ENCODE peak calls at places on chromosomes 4 and X, in four cellular contexts. B is brain microvascular endothelial cell, O is heart right ventricle, H is GM13977. C is an unnamed sample.

GRCh38 chr4:140756292-140757219 is at the start of gene TBC1D9:
- DNase-seq in B (peak; percentile 69), O (peak; percentile 93), H (peak; percentile 39), C (peak; percentile 49)

GRCh38 chrX:106903856-106904528 is 851 bp upstream of the RIPPLY1 start:
- DNase-seq in B (no peak), O (no peak), H (no peak), C (no peak)

GRCh38 chrX:10983526-10983925 is 127.6 kb upstream of the HCCS start:
- DNase-seq in B (no peak), O (no peak), H (no peak), C (no peak)

GRCh38 chr4:152100378-152101201 is 339.8 kb upstream of the GATB start:
- DNase-seq in B (no peak), O (no peak), H (no peak), C (no peak)

GRCh38 chr4:80201326-80202151 is 4.2 kb downstream of the PRDM8 start:
- DNase-seq in B (no peak), O (peak; percentile 61), H (no peak), C (peak; percentile 62)

GRCh38 chrX:100622989-100623388 is 13.6 kb downstream of the TSPAN6 start:
- DNase-seq in B (no peak), O (no peak), H (no peak), C (no peak)

GRCh38 chrX:20595928-20596550 is 329.3 kb upstream of the RPS6KA3 start:
- DNase-seq in B (no peak), O (no peak), H (no peak), C (no peak)

GRCh38 chrX:66012094-66012534 is 27.8 kb downstream of the VSIG4 start:
- DNase-seq in B (no peak), O (no peak), H (no peak), C (no peak)

GRCh38 chrX:39442332-39442731 is 641.1 kb downstream of the MID1IP1 start:
- DNase-seq in B (no peak), O (no peak), H (no peak), C (no peak)

GRCh38 chr4:112897548-112897947 is 151.9 kb upstream of the ANK2 start:
- DNase-seq in B (no peak), O (no peak), H (no peak), C (no peak)

GRCh38 chr4:13298655-13299054 is 185.5 kb downstream of the RAB28 start:
- DNase-seq in B (no peak), O (no peak), H (no peak), C (no peak)

GRCh38 chr4:16844796-16845586 is 53.5 kb downstream of the LDB2 start:
- DNase-seq in B (no peak), O (no peak), H (no peak), C (peak; percentile 3)

GRCh38 chrX:107940095-107940494 is 42.1 kb downstream of the TEX13B start:
- DNase-seq in B (no peak), O (no peak), H (no peak), C (no peak)

GRCh38 chr4:150479665-150480064 is 102.3 kb upstream of the MAB21L2 start:
- DNase-seq in B (no peak), O (no peak), H (no peak), C (no peak)

GRCh38 chrX:69297521-69297920 is 132.3 kb upstream of the PJA1 start:
- DNase-seq in B (no peak), O (no peak), H (no peak), C (no peak)

GRCh38 chr4:30720021-30720655 is at the start of gene PCDH7:
- DNase-seq in B (peak; percentile 28), O (peak; percentile 24), H (peak; percentile 50), C (peak; percentile 11)

GRCh38 chrX:136048446-136048845 is 63.2 kb downstream of the SLC9A6 start:
- DNase-seq in B (no peak), O (no peak), H (no peak), C (no peak)

GRCh38 chr4:182338731-182339130 is 95.5 kb downstream of the TENM3 start:
- DNase-seq in B (no peak), O (no peak), H (no peak), C (peak; percentile 55)

GRCh38 chr4:164731827-164732474 is 22.0 kb upstream of the SMIM31 start:
- DNase-seq in B (peak; percentile 49), O (peak; percentile 11), H (peak; percentile 51), C (peak; percentile 25)

GRCh38 chrX:117895418-117895817 is 221.2 kb downstream of the KLHL13 start:
- DNase-seq in B (no peak), O (no peak), H (no peak), C (no peak)

GRCh38 chr4:113878718-113879117 is 100.7 kb downstream of the ARSJ start:
- DNase-seq in B (peak; percentile 28), O (no peak), H (no peak), C (no peak)

GRCh38 chr4:68336530-68336929 is 13.4 kb downstream of the YTHDC1 start:
- DNase-seq in B (no peak), O (no peak), H (no peak), C (no peak)

GRCh38 chrX:38561126-38561868 is at the start of gene TSPAN7:
- DNase-seq in B (peak; percentile 42), O (peak; percentile 82), H (peak; percentile 70), C (peak; percentile 0)

GRCh38 chr4:53043900-53044650 is 182.0 kb downstream of the RASL11B start:
- DNase-seq in B (no peak), O (no peak), H (no peak), C (no peak)

DNA sequence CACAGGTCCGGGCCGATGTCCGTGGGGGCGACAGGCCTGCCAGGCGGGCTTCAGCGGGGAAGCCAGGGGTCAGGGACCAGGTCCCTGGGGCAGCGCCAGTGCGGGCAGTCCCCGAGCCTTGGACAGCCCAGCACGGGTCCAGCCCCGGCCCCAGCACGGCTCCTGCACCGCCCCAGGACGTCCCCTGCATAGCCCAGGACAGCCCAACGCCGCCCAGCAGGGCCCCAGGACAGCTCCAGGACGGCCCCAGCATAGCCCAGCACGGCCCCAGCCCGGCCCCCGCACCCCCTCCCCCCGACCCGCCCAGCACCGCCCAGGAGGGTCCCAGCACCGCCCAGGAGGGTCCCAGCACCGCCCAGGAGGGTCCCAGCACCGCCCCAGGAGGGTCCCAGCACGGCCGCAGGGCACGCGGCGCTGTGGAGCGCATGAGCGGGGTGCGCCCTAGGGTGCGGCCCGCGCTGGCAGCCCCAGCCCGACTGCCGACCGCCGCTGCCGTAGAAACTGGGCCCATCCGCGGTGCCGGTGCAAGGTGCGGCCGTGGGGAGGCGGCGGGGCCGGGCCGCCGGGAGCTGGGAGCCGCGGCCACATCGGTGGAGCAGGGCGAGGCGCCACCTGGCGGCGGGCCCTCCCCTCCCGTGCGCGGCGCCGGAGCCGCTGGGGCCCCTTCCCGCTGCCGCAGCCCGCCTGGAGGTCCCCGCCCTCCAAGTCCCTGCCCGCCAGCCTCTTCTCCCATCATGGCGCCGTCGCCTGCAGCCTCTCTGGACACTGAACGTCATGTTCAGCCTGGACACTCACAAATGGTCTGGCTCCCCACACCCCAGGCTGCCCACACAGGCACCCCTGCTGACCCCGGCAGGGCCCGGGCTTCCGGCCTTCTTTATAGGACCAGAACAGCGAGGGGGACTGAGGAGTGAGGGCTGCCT is 106.8 kb upstream of the NKX1-1 start:
- DNase-seq in B (no peak), O (no peak), H (no peak), C (no peak)
- TF ChIP-seq CTCF in B (peak; percentile 39), O (peak; percentile 59), H (peak; percentile 35), C (peak; percentile 75)

GRCh38 chr4:180197471-180197870 is 2045.7 kb upstream of the TENM3 start:
- DNase-seq in B (no peak), O (no peak), H (no peak), C (no peak)

GRCh38 chr4:180205276-180205675 is 2037.9 kb upstream of the TENM3 start:
- DNase-seq in B (no peak), O (no peak), H (no peak), C (no peak)

DNA sequence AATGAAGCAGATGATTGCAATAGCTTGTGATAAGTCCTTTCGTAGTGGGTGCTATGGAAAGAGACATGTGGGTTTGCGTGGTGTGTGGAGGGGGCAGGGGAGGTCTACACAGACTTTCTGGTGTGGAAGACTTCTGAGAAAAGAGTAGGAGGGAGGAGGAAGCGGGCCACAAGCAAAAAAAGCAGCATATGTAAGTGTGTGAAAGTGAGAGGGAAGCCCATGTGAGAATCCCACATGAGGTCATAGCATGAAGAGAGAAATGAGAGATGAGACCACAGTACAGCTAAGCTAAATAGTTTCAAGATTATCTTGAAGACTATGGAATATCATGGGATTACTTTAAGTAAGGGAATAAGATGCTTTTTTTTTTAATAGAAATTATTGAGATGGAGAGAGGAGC is 2039.9 kb upstream of the TENM3 start:
- DNase-seq in B (no peak), O (no peak), H (peak; percentile 24), C (no peak)
- TF ChIP-seq CTCF in B (no peak), O (no peak), H (no peak), C (no peak)

DNA sequence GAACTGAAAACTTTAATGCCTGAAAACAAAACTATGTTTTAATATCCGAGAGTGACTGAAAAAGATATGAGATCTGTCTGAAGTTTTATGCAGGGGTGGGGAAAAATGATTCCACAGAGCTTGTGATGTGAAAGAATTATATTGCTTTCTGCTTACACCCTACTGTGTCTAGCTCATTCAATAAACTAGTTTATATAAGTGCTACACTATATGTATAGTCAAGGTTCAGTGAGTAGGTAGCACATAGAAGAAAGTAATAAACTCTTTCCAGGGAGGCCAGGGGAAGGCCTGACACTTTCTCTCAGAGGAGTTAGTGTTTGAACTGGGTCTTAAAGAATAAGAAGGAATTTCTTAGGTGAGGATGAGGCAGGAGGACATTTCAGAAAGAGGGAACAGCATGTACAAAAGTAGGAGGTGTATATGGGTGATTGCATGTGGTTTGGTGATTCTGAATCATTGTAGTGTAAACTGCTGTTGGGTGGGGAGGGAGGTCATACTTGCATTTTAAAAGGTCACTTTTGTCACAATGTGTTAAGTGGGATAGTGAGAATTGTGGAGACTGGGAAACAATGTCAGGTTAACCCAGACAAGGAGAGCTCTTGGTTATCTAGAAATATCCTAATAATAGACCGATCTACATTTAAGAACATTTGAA is 25.1 kb upstream of the TEX13D start:
- DNase-seq in B (no peak), O (no peak), H (no peak), C (no peak)
- TF ChIP-seq CTCF in B (no peak), O (no peak), H (no peak), C (no peak)

GRCh38 chr4:36241771-36242170 is 2.5 kb downstream of the ARAP2 start:
- DNase-seq in B (no peak), O (no peak), H (peak; percentile 67), C (no peak)

GRCh38 chr4:36242629-36243354 is 1.5 kb downstream of the ARAP2 start:
- DNase-seq in B (no peak), O (no peak), H (peak; percentile 7), C (no peak)

GRCh38 chr4:36243355-36244256 is 708 bp downstream of the ARAP2 start:
- DNase-seq in B (no peak), O (peak; percentile 63), H (peak; percentile 41), C (no peak)

GRCh38 chr4:36249605-36250004 is 5.3 kb upstream of the ARAP2 start:
- DNase-seq in B (no peak), O (no peak), H (peak; percentile 13), C (no peak)

DNA sequence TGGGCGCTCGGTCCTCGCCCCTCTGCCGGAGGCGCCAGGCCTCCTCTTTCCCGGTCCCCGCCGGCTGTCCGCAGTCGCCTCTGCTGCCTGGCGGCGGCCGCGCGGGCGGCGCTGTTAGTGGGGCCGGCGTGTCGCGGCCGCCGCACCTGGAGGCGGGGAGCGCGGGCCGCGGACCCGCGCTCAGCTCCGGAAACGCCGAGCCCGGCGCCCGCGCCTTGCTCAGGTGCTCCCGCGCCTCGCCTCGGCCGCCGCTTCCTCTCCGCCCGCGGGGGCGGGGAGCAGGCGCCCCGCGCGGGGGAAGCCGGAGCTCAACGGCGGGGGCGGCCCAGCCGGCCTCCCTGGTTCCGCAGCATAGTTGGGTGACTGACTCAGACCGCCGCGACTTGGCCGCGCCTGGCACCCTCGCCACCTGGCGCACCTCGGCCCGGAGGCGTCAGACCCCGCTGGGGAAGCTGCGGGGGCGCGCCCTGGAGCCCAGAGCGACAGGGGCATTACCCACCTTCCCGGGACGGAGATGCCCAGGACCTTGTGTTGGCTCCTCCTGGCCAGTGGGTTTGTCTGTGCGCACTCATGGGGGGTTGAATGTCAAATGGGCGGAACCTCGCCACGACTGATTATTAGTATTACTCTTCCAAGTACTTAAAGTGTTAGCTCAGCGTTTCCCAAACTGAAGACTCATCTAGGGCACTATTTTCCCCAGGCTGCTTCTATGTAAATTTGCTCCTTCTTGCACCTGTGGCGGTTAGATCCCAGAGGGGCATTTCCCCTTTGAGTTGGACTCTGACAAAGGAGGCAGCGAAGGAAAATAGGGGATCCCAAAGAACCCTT is at the start of gene ARAP2:
- DNase-seq in B (no peak), O (peak; percentile 31), H (peak; percentile 81), C (no peak)
- TF ChIP-seq CTCF in B (no peak), O (no peak), H (peak; percentile 20), C (no peak)